ENCODE peak calls at places on chromosomes 5 and 9, in four cellular contexts. M is A549, E is body of pancreas, G is heart left ventricle. W is an unnamed sample.

GRCh38 chr9:99819123-99819483 is 2.6 kb upstream of the NR4A3 start:
- DNase-seq in M (no peak), E (no peak), G (no peak), W (no peak)

GRCh38 chr5:33370135-33370472 is 70.7 kb upstream of the TARS1 start:
- DNase-seq in M (no peak), E (no peak), G (no peak), W (peak; percentile 40)

GRCh38 chr5:59328801-59329296 is 564.7 kb downstream of the PDE4D start:
- DNase-seq in M (peak; percentile 21), E (no peak), G (peak; percentile 17), W (no peak)

GRCh38 chr5:79653843-79654242 is 35.8 kb upstream of the CMYA5 start:
- DNase-seq in M (no peak), E (no peak), G (no peak), W (no peak)

GRCh38 chr9:21408817-21409216 is at the start of gene IFNA8:
- DNase-seq in M (no peak), E (no peak), G (no peak), W (no peak)

GRCh38 chr5:145543968-145544367 is 291.2 kb downstream of the PRELID2 start:
- DNase-seq in M (no peak), E (no peak), G (no peak), W (no peak)

GRCh38 chr5:1526681-1527131 is 2.9 kb upstream of the LPCAT1 start:
- DNase-seq in M (no peak), E (no peak), G (peak; percentile 3), W (no peak)

GRCh38 chr5:73591698-73592501 is 26.4 kb downstream of the UTP15 start:
- DNase-seq in M (no peak), E (no peak), G (no peak), W (no peak)

GRCh38 chr5:164335837-164336236 is 830.4 kb downstream of the MAT2B start:
- DNase-seq in M (no peak), E (no peak), G (no peak), W (no peak)

GRCh38 chr5:5344606-5345005 is 77.9 kb upstream of the ICE1 start:
- DNase-seq in M (no peak), E (no peak), G (no peak), W (no peak)

GRCh38 chr5:71932131-71932635 is 175.1 kb upstream of the MAP1B start:
- DNase-seq in M (peak; percentile 55), E (no peak), G (no peak), W (peak; percentile 11)

GRCh38 chr9:16721972-16722371 is 148.5 kb downstream of the BNC2 start:
- DNase-seq in M (no peak), E (peak; percentile 26), G (peak; percentile 27), W (no peak)

GRCh38 chr9:5499889-5500398 is 10.4 kb upstream of the PDCD1LG2 start:
- DNase-seq in M (no peak), E (no peak), G (peak; percentile 60), W (no peak)

GRCh38 chr5:85000671-85001070 is 616.0 kb upstream of the EDIL3 start:
- DNase-seq in M (no peak), E (no peak), G (no peak), W (peak; percentile 2)

GRCh38 chr5:17185776-17186175 is 31.7 kb upstream of the BASP1 start:
- DNase-seq in M (no peak), E (peak; percentile 17), G (no peak), W (no peak)

GRCh38 chr5:44536650-44537260 is 147.5 kb upstream of the FGF10 start:
- DNase-seq in M (peak; percentile 10), E (peak; percentile 46), G (no peak), W (peak; percentile 8)

GRCh38 chr9:74412236-74412979 is 84.7 kb upstream of the RORB start:
- DNase-seq in M (no peak), E (no peak), G (no peak), W (no peak)

GRCh38 chr5:1507961-1508678 is 15.6 kb downstream of the LPCAT1 start:
- DNase-seq in M (no peak), E (peak; percentile 3), G (no peak), W (no peak)

GRCh38 chr5:176887252-176887849 is 11.8 kb downstream of the HK3 start:
- DNase-seq in M (no peak), E (no peak), G (no peak), W (no peak)

GRCh38 chr5:51521583-51521982 is 138.3 kb downstream of the ISL1 start:
- DNase-seq in M (no peak), E (no peak), G (no peak), W (no peak)

GRCh38 chr5:39906146-39906545 is 481.4 kb upstream of the DAB2 start:
- DNase-seq in M (no peak), E (no peak), G (no peak), W (peak; percentile 19)

GRCh38 chr5:169125571-169125970 is 175.4 kb downstream of the SLIT3 start:
- DNase-seq in M (no peak), E (no peak), G (no peak), W (no peak)

GRCh38 chr9:134403682-134404301 is 77.5 kb downstream of the RXRA start:
- DNase-seq in M (no peak), E (peak; percentile 64), G (peak; percentile 82), W (peak; percentile 49)

GRCh38 chr5:180169246-180170110 is 39.5 kb downstream of the RASGEF1C start:
- DNase-seq in M (no peak), E (no peak), G (no peak), W (no peak)

GRCh38 chr5:172745836-172746235 is 25.2 kb downstream of the DUSP1 start:
- DNase-seq in M (no peak), E (no peak), G (no peak), W (no peak)

GRCh38 chr9:86732514-86732913 is 214.8 kb downstream of the GAS1 start:
- DNase-seq in M (no peak), E (peak; percentile 26), G (no peak), W (peak; percentile 67)

GRCh38 chr5:176948458-176948857 is 49.3 kb upstream of the HK3 start:
- DNase-seq in M (no peak), E (no peak), G (no peak), W (no peak)

GRCh38 chr9:100690438-100690837 is 112.6 kb downstream of the CAVIN4 start:
- DNase-seq in M (no peak), E (no peak), G (no peak), W (no peak)

GRCh38 chr5:57931807-57932206 is 449.2 kb upstream of the ACTBL2 start:
- DNase-seq in M (no peak), E (no peak), G (no peak), W (no peak)

GRCh38 chr5:36643162-36643561 is 36.8 kb downstream of the SLC1A3 start:
- DNase-seq in M (no peak), E (no peak), G (no peak), W (no peak)

GRCh38 chr5:67720162-67720772 is 495.3 kb upstream of the PIK3R1 start:
- DNase-seq in M (no peak), E (no peak), G (no peak), W (no peak)

GRCh38 chr5:79236364-79236969 is 536 bp downstream of the JMY start:
- DNase-seq in M (peak; percentile 21), E (no peak), G (no peak), W (no peak)

GRCh38 chr5:135212361-135213033 is 178.5 kb upstream of the PITX1 start:
- DNase-seq in M (no peak), E (no peak), G (no peak), W (no peak)

GRCh38 chr9:136244116-136244775 is 1.4 kb downstream of the QSOX2 start:
- DNase-seq in M (no peak), E (no peak), G (no peak), W (no peak)

GRCh38 chr5:65625743-65626142 is 916 bp downstream of the SHLD3 start:
- DNase-seq in M (no peak), E (no peak), G (no peak), W (no peak)

GRCh38 chr5:65623482-65623881 is 651 bp downstream of the TRIM23 start:
- DNase-seq in M (no peak), E (no peak), G (no peak), W (no peak)

GRCh38 chr5:65624025-65624569 is at the start of gene TRIM23:
- DNase-seq in M (peak; percentile 79), E (peak; percentile 93), G (peak; percentile 93), W (peak; percentile 80)

GRCh38 chr5:65620021-65620420 is 4.1 kb downstream of the TRIM23 start:
- DNase-seq in M (no peak), E (no peak), G (no peak), W (no peak)

DNA sequence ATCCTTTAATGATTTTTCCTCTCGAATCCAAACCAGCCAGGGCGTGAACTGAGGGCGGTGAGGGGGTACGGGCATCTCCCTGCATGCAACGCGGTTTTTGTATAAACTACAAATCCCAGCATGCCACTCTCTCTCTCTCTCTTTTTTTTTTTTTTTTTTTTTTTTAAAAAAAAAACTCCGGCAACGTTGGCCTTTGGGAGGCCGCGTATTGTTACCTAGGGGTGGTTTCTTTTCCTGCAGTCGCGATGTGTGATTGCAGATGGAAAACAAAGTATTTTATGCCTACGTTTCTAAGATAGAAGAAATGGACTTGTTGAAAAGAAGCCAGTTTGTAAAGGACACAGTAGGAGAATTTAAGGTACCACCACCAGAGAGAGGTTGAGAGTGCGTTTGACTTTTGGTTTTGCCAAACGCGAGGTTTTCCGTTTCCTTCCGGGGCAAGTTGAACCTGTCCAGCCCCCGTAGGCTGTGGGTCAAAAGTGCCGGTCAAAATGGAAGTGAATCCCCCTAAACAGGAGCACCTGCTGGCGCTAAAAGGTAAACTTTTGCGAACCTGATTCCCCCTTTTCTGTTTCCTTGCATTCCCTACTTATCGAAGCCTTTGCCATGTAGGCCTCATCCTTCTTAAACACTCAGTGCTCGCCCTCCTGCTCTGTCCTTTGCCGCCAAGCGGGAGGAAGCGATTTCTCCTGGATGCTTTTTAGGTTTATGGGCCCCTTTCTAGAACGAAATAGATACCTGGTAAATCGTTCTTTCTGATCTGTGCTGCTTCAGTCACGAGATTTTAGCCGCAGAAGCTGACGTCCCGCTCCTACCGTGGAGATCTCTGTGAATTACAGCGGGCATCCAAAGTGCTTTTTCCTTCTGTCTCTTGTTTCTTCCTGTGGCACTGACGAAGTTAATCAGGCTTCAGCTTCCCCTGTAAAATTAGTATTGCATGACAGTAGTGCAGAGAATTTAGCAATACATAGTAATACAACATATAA is at the start of the genes SHLD3 and TRAPPC13:
- DNase-seq in M (peak; percentile 64), E (peak; percentile 90), G (peak; percentile 85), W (peak; percentile 30)
- TF ChIP-seq POLR2A in M (peak; percentile 37), E (no peak), G (peak; percentile 20), W (peak; percentile 24)

DNA sequence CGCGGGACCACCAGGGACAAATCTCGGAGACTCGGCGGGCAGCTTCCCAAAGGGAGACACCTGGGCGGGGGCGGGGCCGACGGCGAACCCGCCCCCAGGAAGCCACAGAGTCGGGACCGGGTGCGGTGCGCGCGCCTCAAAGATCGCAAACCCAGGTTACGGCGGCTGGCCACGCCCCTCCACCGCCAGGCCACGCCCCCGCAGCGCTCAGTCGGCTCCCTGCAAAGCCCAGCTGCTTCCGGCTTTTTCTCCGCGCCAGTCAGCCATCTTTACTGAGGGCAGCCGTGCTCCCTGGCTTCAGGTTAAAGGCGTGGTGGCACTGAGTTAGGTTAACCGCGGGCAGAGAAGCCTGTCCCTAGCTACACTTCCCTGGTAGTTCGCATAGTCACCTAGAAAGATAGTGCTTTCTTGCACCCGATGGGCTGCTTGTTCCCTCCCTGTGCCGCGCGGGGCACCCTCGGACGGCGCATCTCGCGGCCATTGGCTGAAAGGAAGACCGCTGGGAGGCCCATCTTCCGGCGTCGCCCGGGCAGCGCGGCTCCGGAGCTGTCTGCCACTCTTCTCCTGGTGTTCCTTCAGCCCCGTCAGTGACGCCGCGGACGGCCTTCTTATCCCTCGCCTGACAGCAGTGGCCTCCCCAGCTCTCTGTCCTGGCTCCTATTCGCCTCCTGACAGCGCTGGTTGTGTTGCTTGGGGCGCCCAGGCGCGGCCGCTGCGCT is at the start of gene TBC1D2:
- DNase-seq in M (peak; percentile 92), E (peak; percentile 100), G (peak; percentile 95), W (peak; percentile 99)
- TF ChIP-seq POLR2A in M (peak; percentile 83), E (no peak), G (no peak), W (peak; percentile 90)

GRCh38 chr9:117860849-117861248 is 156.6 kb downstream of the TLR4 start:
- DNase-seq in M (no peak), E (no peak), G (no peak), W (no peak)
- TF ChIP-seq POLR2A in M (no peak), E (no peak), G (no peak), W (no peak)

GRCh38 chr5:142012792-142013388 is at the start of gene GNPDA1:
- DNase-seq in M (peak; percentile 88), E (peak; percentile 89), G (peak; percentile 88), W (peak; percentile 92)
- TF ChIP-seq POLR2A in M (peak; percentile 82), E (peak; percentile 58), G (peak; percentile 39), W (peak; percentile 76)